ENCODE peak calls at places on chromosomes 4 and X, in ten cellular contexts. L, X, H, N, F, U, K, G, C and T are unnamed samples.

GRCh38 chr4:100240008-100240407 is 49.7 kb upstream of the DDIT4L start:
- DNase-seq in C (no peak), L (no peak), U (no peak), H (no peak), K (no peak), N (no peak), F (no peak), X (no peak), G (no peak), T (peak)

GRCh38 chr4:15239866-15240265 is 188.0 kb upstream of the C1QTNF7 start:
- DNase-seq in K (no peak), G (no peak), L (no peak), U (no peak), X (no peak), C (no peak), H (no peak), N (no peak), F (no peak), T (no peak)

GRCh38 chr4:145167884-145168283 is 12.5 kb downstream of the OTUD4 start:
- DNase-seq in G (no peak), X (no peak), F (no peak), U (no peak), N (no peak), C (no peak), H (no peak), K (no peak), L (no peak), T (no peak)

GRCh38 chr4:7630559-7631287 is 196.0 kb upstream of the PSAPL1 start:
- DNase-seq in G (no peak), X (peak), L (no peak), C (no peak), N (no peak), U (no peak), K (no peak), F (peak), H (no peak), T (no peak)

GRCh38 chrX:50609796-50610195 is 139.2 kb upstream of the DGKK start:
- DNase-seq in L (no peak), G (no peak), X (no peak), C (no peak), H (no peak), F (no peak), N (no peak), U (no peak), K (no peak), T (no peak)

GRCh38 chrX:102154218-102154860 is 1.4 kb downstream of the BEX5 start:
- DNase-seq in K (no peak), F (no peak), H (no peak), C (no peak), N (no peak), G (peak), L (peak), U (no peak), X (no peak), T (no peak)

GRCh38 chr4:81257021-81257420 is 42.0 kb upstream of the PRKG2 start:
- DNase-seq in H (no peak), K (no peak), G (no peak), L (no peak), C (no peak), X (no peak), U (no peak), N (no peak), F (no peak), T (no peak)

GRCh38 chr4:14345356-14345775 is 656.9 kb upstream of the CPEB2 start:
- DNase-seq in F (no peak), U (no peak), G (no peak), H (peak), K (no peak), X (no peak), L (no peak), C (no peak), N (no peak), T (no peak)